ENCODE peak calls at places on chromosomes 3 and 15, in four cellular contexts. I is lower leg skin; Y is activated CD8-positive, alpha-beta memory T cell treated with anti-CD3 and anti-CD28 coated beads for 24 hours; J is GM23248. U is an unnamed sample.

GRCh38 chr3:156382458-156383346 is 172.2 kb downstream of the SSR3 start:
- DNase-seq in I (no peak), Y (no peak), J (peak), U (peak)

GRCh38 chr15:99976811-99977271 is 243.6 kb upstream of the LYSMD4 start:
- DNase-seq in I (no peak), Y (no peak), J (peak), U (no peak)

GRCh38 chr3:36709281-36709680 is 55.1 kb downstream of the DCLK3 start:
- DNase-seq in I (no peak), Y (no peak), J (no peak), U (no peak)

GRCh38 chr15:31326729-31327673 is at the start of gene KLF13:
- DNase-seq in I (no peak), Y (no peak), J (peak), U (peak)

GRCh38 chr3:63878394-63879089 is 14.9 kb downstream of the ATXN7 start:
- DNase-seq in I (no peak), Y (no peak), J (no peak), U (no peak)

GRCh38 chr3:42165211-42165610 is 74.1 kb downstream of the TRAK1 start:
- DNase-seq in I (no peak), Y (no peak), J (no peak), U (no peak)

GRCh38 chr3:146817705-146818104 is 212.6 kb upstream of the PLSCR5 start:
- DNase-seq in I (no peak), Y (no peak), J (peak), U (no peak)

GRCh38 chr15:74983725-74984231 is 11.6 kb upstream of the SCAMP5 start:
- DNase-seq in I (no peak), Y (peak), J (peak), U (no peak)

GRCh38 chr3:66692751-66693140 is 191.9 kb upstream of the LRIG1 start:
- DNase-seq in I (no peak), Y (no peak), J (no peak), U (no peak)

GRCh38 chr15:88155310-88155709 is 101.2 kb downstream of the NTRK3 start:
- DNase-seq in I (no peak), Y (no peak), J (no peak), U (no peak)

GRCh38 chr15:80605591-80606150 is 89.4 kb upstream of the ABHD17C start:
- DNase-seq in I (no peak), Y (peak), J (no peak), U (no peak)

GRCh38 chr3:102174832-102175374 is 259.9 kb upstream of the ZPLD1 start:
- DNase-seq in I (no peak), Y (no peak), J (no peak), U (no peak)

GRCh38 chr3:21509706-21510105 is 241.3 kb downstream of the ZNF385D start:
- DNase-seq in I (no peak), Y (no peak), J (peak), U (no peak)

GRCh38 chr3:126356373-126357298 is 572 bp downstream of the KLF15 start:
- DNase-seq in I (peak), Y (peak), J (peak), U (peak)

GRCh38 chr15:88258021-88258641 is 1.6 kb upstream of the NTRK3 start:
- DNase-seq in I (no peak), Y (no peak), J (peak), U (no peak)

GRCh38 chr15:82871577-82872484 is 62.4 kb downstream of the WHAMM start:
- DNase-seq in I (no peak), Y (peak), J (no peak), U (no peak)

GRCh38 chr3:151016421-151016820 is 43.9 kb upstream of the CLRN1 start:
- DNase-seq in I (no peak), Y (no peak), J (peak), U (no peak)

GRCh38 chr3:64329037-64329436 is 103.8 kb upstream of the PRICKLE2 start:
- DNase-seq in I (no peak), Y (no peak), J (no peak), U (no peak)

GRCh38 chr15:88657326-88658069 is 18.7 kb downstream of the ISG20 start:
- DNase-seq in I (no peak), Y (peak), J (peak), U (peak)

GRCh38 chr3:116905805-116906204 is 196.2 kb downstream of the TUSC7 start:
- DNase-seq in I (no peak), Y (no peak), J (peak), U (no peak)